ENCODE peak calls at places on chromosomes 12 and 14, in eight cellular contexts. One of them, this sample, is unnamed.

GRCh38 chr14:58805057-58805456 is 167.3 kb downstream of the DACT1 start:
- DNase-seq in cardiac muscle cell: peak; percentile 57
- DNase-seq in ascending aorta: no peak
- DNase-seq in mucosa of descending colon: no peak
- DNase-seq in CD8-positive, alpha-beta T cell: no peak
- DNase-seq in B cell: no peak
- DNase-seq in mesothelial cell of epicardium: no peak
- DNase-seq in heart right ventricle: no peak
- DNase-seq in this sample: no peak

GRCh38 chr14:85421166-85421877 is 108.6 kb upstream of the FLRT2 start:
- DNase-seq in heart right ventricle: no peak
- DNase-seq in B cell: no peak
- DNase-seq in CD8-positive, alpha-beta T cell: no peak
- DNase-seq in ascending aorta: no peak
- DNase-seq in cardiac muscle cell: no peak
- DNase-seq in mesothelial cell of epicardium: no peak
- DNase-seq in mucosa of descending colon: no peak
- DNase-seq in this sample: no peak

GRCh38 chr14:104428333-104428851 is 151.2 kb upstream of the C14orf180 start:
- DNase-seq in B cell: peak; percentile 29
- DNase-seq in mucosa of descending colon: no peak
- DNase-seq in mesothelial cell of epicardium: no peak
- DNase-seq in ascending aorta: no peak
- DNase-seq in heart right ventricle: no peak
- DNase-seq in cardiac muscle cell: no peak
- DNase-seq in CD8-positive, alpha-beta T cell: no peak
- DNase-seq in this sample: no peak

GRCh38 chr12:106127289-106128126 is 11.2 kb downstream of the NUAK1 start:
- DNase-seq in mesothelial cell of epicardium: no peak
- DNase-seq in ascending aorta: no peak
- DNase-seq in mucosa of descending colon: no peak
- DNase-seq in CD8-positive, alpha-beta T cell: no peak
- DNase-seq in heart right ventricle: no peak
- DNase-seq in B cell: no peak
- DNase-seq in cardiac muscle cell: no peak
- DNase-seq in this sample: no peak

GRCh38 chr12:131195796-131196195 is 242.1 kb downstream of the ADGRD1 start:
- DNase-seq in ascending aorta: no peak
- DNase-seq in mesothelial cell of epicardium: no peak
- DNase-seq in CD8-positive, alpha-beta T cell: no peak
- DNase-seq in heart right ventricle: no peak
- DNase-seq in mucosa of descending colon: no peak
- DNase-seq in cardiac muscle cell: no peak
- DNase-seq in B cell: no peak
- DNase-seq in this sample: no peak

GRCh38 chr12:55727643-55728184 is 1.1 kb downstream of the CD63 start:
- DNase-seq in heart right ventricle: peak; percentile 56
- DNase-seq in cardiac muscle cell: no peak
- DNase-seq in ascending aorta: no peak
- DNase-seq in CD8-positive, alpha-beta T cell: no peak
- DNase-seq in B cell: no peak
- DNase-seq in mucosa of descending colon: peak; percentile 75
- DNase-seq in mesothelial cell of epicardium: no peak
- DNase-seq in this sample: no peak

GRCh38 chr12:85260904-85261303 is 19.1 kb upstream of the ALX1 start:
- DNase-seq in heart right ventricle: no peak
- DNase-seq in B cell: no peak
- DNase-seq in cardiac muscle cell: no peak
- DNase-seq in mucosa of descending colon: no peak
- DNase-seq in CD8-positive, alpha-beta T cell: no peak
- DNase-seq in mesothelial cell of epicardium: no peak
- DNase-seq in ascending aorta: no peak
- DNase-seq in this sample: no peak

GRCh38 chr12:51752490-51752889 is 96.0 kb downstream of the FIGNL2 start:
- DNase-seq in CD8-positive, alpha-beta T cell: no peak
- DNase-seq in mucosa of descending colon: no peak
- DNase-seq in cardiac muscle cell: peak; percentile 60
- DNase-seq in heart right ventricle: peak; percentile 56
- DNase-seq in ascending aorta: no peak
- DNase-seq in B cell: no peak
- DNase-seq in mesothelial cell of epicardium: peak; percentile 47
- DNase-seq in this sample: no peak

GRCh38 chr12:48739618-48740269 is 23.2 kb upstream of the CCNT1 start:
- DNase-seq in ascending aorta: no peak
- DNase-seq in CD8-positive, alpha-beta T cell: no peak
- DNase-seq in mucosa of descending colon: no peak
- DNase-seq in heart right ventricle: no peak
- DNase-seq in B cell: no peak
- DNase-seq in cardiac muscle cell: no peak
- DNase-seq in mesothelial cell of epicardium: no peak
- DNase-seq in this sample: no peak

GRCh38 chr12:2289525-2289924 is 236.7 kb downstream of the CACNA1C start:
- DNase-seq in mucosa of descending colon: no peak
- DNase-seq in heart right ventricle: no peak
- DNase-seq in ascending aorta: no peak
- DNase-seq in B cell: no peak
- DNase-seq in cardiac muscle cell: no peak
- DNase-seq in CD8-positive, alpha-beta T cell: no peak
- DNase-seq in mesothelial cell of epicardium: no peak
- DNase-seq in this sample: no peak

GRCh38 chr12:31644536-31644935 is 15.0 kb upstream of the ETFBKMT start:
- DNase-seq in ascending aorta: no peak
- DNase-seq in CD8-positive, alpha-beta T cell: no peak
- DNase-seq in B cell: no peak
- DNase-seq in cardiac muscle cell: no peak
- DNase-seq in mucosa of descending colon: no peak
- DNase-seq in mesothelial cell of epicardium: no peak
- DNase-seq in heart right ventricle: no peak
- DNase-seq in this sample: no peak

GRCh38 chr14:74906923-74907620 is 16.0 kb downstream of the RPS6KL1 start:
- DNase-seq in cardiac muscle cell: no peak
- DNase-seq in CD8-positive, alpha-beta T cell: no peak
- DNase-seq in B cell: no peak
- DNase-seq in mucosa of descending colon: peak; percentile 69
- DNase-seq in mesothelial cell of epicardium: no peak
- DNase-seq in heart right ventricle: no peak
- DNase-seq in ascending aorta: no peak
- DNase-seq in this sample: no peak
- TF ChIP-seq CTCF in cardiac muscle cell: peak; percentile 17
- TF ChIP-seq CTCF in CD8-positive, alpha-beta T cell: no peak
- TF ChIP-seq CTCF in B cell: peak; percentile 9
- TF ChIP-seq CTCF in mucosa of descending colon: no peak
- TF ChIP-seq CTCF in mesothelial cell of epicardium: no peak
- TF ChIP-seq CTCF in heart right ventricle: peak; percentile 12
- TF ChIP-seq CTCF in ascending aorta: no peak
- TF ChIP-seq CTCF in this sample: peak; percentile 18

GRCh38 chr12:115947696-115948062 is 329.8 kb downstream of the MED13L start:
- DNase-seq in heart right ventricle: no peak
- DNase-seq in mucosa of descending colon: no peak
- DNase-seq in cardiac muscle cell: no peak
- DNase-seq in mesothelial cell of epicardium: no peak
- DNase-seq in B cell: no peak
- DNase-seq in CD8-positive, alpha-beta T cell: no peak
- DNase-seq in ascending aorta: no peak
- DNase-seq in this sample: no peak
- TF ChIP-seq CTCF in heart right ventricle: no peak
- TF ChIP-seq CTCF in mucosa of descending colon: no peak
- TF ChIP-seq CTCF in cardiac muscle cell: no peak
- TF ChIP-seq CTCF in mesothelial cell of epicardium: no peak
- TF ChIP-seq CTCF in B cell: no peak
- TF ChIP-seq CTCF in CD8-positive, alpha-beta T cell: no peak
- TF ChIP-seq CTCF in ascending aorta: no peak
- TF ChIP-seq CTCF in this sample: no peak

GRCh38 chr14:69548566-69548965 is 26.1 kb downstream of the CCDC177 start:
- DNase-seq in mesothelial cell of epicardium: no peak
- DNase-seq in heart right ventricle: no peak
- DNase-seq in ascending aorta: no peak
- DNase-seq in mucosa of descending colon: no peak
- DNase-seq in B cell: no peak
- DNase-seq in CD8-positive, alpha-beta T cell: no peak
- DNase-seq in cardiac muscle cell: no peak
- DNase-seq in this sample: no peak

GRCh38 chr14:69543341-69544249 is 31.1 kb downstream of the CCDC177 start:
- DNase-seq in mesothelial cell of epicardium: no peak
- DNase-seq in mucosa of descending colon: no peak
- DNase-seq in CD8-positive, alpha-beta T cell: no peak
- DNase-seq in cardiac muscle cell: no peak
- DNase-seq in ascending aorta: peak; percentile 39
- DNase-seq in heart right ventricle: no peak
- DNase-seq in B cell: no peak
- DNase-seq in this sample: peak; percentile 14

GRCh38 chr14:69553221-69553620 is 21.4 kb downstream of the CCDC177 start:
- DNase-seq in ascending aorta: no peak
- DNase-seq in CD8-positive, alpha-beta T cell: no peak
- DNase-seq in heart right ventricle: no peak
- DNase-seq in mucosa of descending colon: no peak
- DNase-seq in mesothelial cell of epicardium: no peak
- DNase-seq in B cell: no peak
- DNase-seq in cardiac muscle cell: no peak
- DNase-seq in this sample: no peak

GRCh38 chr14:69542311-69542710 is 32.4 kb downstream of the CCDC177 start:
- DNase-seq in ascending aorta: no peak
- DNase-seq in heart right ventricle: no peak
- DNase-seq in mesothelial cell of epicardium: no peak
- DNase-seq in mucosa of descending colon: no peak
- DNase-seq in B cell: no peak
- DNase-seq in CD8-positive, alpha-beta T cell: no peak
- DNase-seq in cardiac muscle cell: no peak
- DNase-seq in this sample: no peak

GRCh38 chr14:69547701-69548348 is 26.8 kb downstream of the CCDC177 start:
- DNase-seq in mesothelial cell of epicardium: peak; percentile 79
- DNase-seq in B cell: peak; percentile 62
- DNase-seq in ascending aorta: no peak
- DNase-seq in heart right ventricle: no peak
- DNase-seq in cardiac muscle cell: peak; percentile 63
- DNase-seq in CD8-positive, alpha-beta T cell: no peak
- DNase-seq in mucosa of descending colon: no peak
- DNase-seq in this sample: peak; percentile 75
- TF ChIP-seq CTCF in mesothelial cell of epicardium: peak; percentile 80
- TF ChIP-seq CTCF in B cell: peak; percentile 49
- TF ChIP-seq CTCF in ascending aorta: no peak
- TF ChIP-seq CTCF in heart right ventricle: peak; percentile 55
- TF ChIP-seq CTCF in cardiac muscle cell: peak; percentile 88
- TF ChIP-seq CTCF in CD8-positive, alpha-beta T cell: peak; percentile 39
- TF ChIP-seq CTCF in mucosa of descending colon: no peak
- TF ChIP-seq CTCF in this sample: peak; percentile 89

DNA sequence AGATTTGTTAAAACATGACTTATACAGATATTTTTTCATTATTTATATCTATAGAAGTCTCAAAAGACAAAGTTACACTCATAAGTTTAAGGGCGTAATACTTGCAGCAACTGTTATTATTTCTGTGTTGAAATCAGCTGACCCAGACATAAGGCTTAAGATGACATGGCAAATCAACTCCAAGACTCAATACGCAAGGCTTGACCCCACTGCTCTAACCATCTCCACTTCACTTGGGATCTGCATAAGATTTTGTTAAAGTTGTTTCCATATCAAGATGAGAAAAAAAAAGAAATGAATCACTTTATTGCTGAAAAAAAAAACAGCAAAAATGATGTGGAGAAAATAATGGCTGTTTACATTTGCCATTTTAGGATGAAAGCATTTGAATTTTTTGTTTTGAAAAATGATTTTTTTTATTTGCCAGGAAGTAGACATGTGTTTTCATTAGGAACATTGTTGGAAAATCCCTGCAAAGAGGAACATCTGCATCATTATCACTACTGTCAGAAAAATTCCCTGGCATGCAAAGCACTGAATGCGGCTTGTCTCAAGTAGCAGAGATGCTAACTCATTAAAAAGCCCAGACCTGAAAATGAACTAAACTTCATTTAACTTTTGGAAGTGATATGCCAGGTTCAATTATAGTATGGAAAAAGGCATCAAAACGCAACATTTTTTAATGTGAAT is 73.5 kb downstream of the LIN7A start:
- DNase-seq in mesothelial cell of epicardium: no peak
- DNase-seq in B cell: no peak
- DNase-seq in heart right ventricle: no peak
- DNase-seq in ascending aorta: no peak
- DNase-seq in cardiac muscle cell: no peak
- DNase-seq in CD8-positive, alpha-beta T cell: no peak
- DNase-seq in mucosa of descending colon: no peak
- DNase-seq in this sample: no peak
- TF ChIP-seq CTCF in mesothelial cell of epicardium: no peak
- TF ChIP-seq CTCF in B cell: no peak
- TF ChIP-seq CTCF in heart right ventricle: no peak
- TF ChIP-seq CTCF in ascending aorta: no peak
- TF ChIP-seq CTCF in cardiac muscle cell: no peak
- TF ChIP-seq CTCF in CD8-positive, alpha-beta T cell: no peak
- TF ChIP-seq CTCF in mucosa of descending colon: no peak
- TF ChIP-seq CTCF in this sample: no peak

GRCh38 chr12:15230751-15231150 is 9.5 kb upstream of the RERG start:
- DNase-seq in ascending aorta: no peak
- DNase-seq in mesothelial cell of epicardium: no peak
- DNase-seq in heart right ventricle: no peak
- DNase-seq in cardiac muscle cell: no peak
- DNase-seq in B cell: no peak
- DNase-seq in CD8-positive, alpha-beta T cell: no peak
- DNase-seq in mucosa of descending colon: no peak
- DNase-seq in this sample: no peak

GRCh38 chr12:15231493-15231892 is 10.3 kb upstream of the RERG start:
- DNase-seq in CD8-positive, alpha-beta T cell: no peak
- DNase-seq in heart right ventricle: no peak
- DNase-seq in mesothelial cell of epicardium: no peak
- DNase-seq in cardiac muscle cell: no peak
- DNase-seq in B cell: no peak
- DNase-seq in ascending aorta: no peak
- DNase-seq in mucosa of descending colon: no peak
- DNase-seq in this sample: no peak

GRCh38 chr12:15225136-15225535 is 3.9 kb upstream of the RERG start:
- DNase-seq in mucosa of descending colon: no peak
- DNase-seq in B cell: no peak
- DNase-seq in CD8-positive, alpha-beta T cell: no peak
- DNase-seq in ascending aorta: no peak
- DNase-seq in cardiac muscle cell: no peak
- DNase-seq in heart right ventricle: no peak
- DNase-seq in mesothelial cell of epicardium: no peak
- DNase-seq in this sample: no peak

GRCh38 chr12:15230137-15230536 is 8.9 kb upstream of the RERG start:
- DNase-seq in mesothelial cell of epicardium: no peak
- DNase-seq in heart right ventricle: no peak
- DNase-seq in B cell: no peak
- DNase-seq in cardiac muscle cell: no peak
- DNase-seq in ascending aorta: no peak
- DNase-seq in CD8-positive, alpha-beta T cell: no peak
- DNase-seq in mucosa of descending colon: no peak
- DNase-seq in this sample: no peak

GRCh38 chr12:15227004-15227679 is 5.9 kb upstream of the RERG start:
- DNase-seq in mesothelial cell of epicardium: no peak
- DNase-seq in CD8-positive, alpha-beta T cell: peak; percentile 25
- DNase-seq in mucosa of descending colon: peak; percentile 36
- DNase-seq in cardiac muscle cell: peak; percentile 65
- DNase-seq in ascending aorta: no peak
- DNase-seq in heart right ventricle: peak; percentile 26
- DNase-seq in B cell: no peak
- DNase-seq in this sample: peak; percentile 20
- TF ChIP-seq CTCF in mesothelial cell of epicardium: peak; percentile 68
- TF ChIP-seq CTCF in CD8-positive, alpha-beta T cell: peak; percentile 51
- TF ChIP-seq CTCF in mucosa of descending colon: no peak
- TF ChIP-seq CTCF in cardiac muscle cell: peak; percentile 88
- TF ChIP-seq CTCF in ascending aorta: peak; percentile 42
- TF ChIP-seq CTCF in heart right ventricle: peak; percentile 69
- TF ChIP-seq CTCF in B cell: peak; percentile 52
- TF ChIP-seq CTCF in this sample: peak; percentile 92

This sample was measured in neural crest cell.